ENCODE peak calls at places on chromosomes 11 and 22, in six cellular contexts. K, R, U, J, Q and T are unnamed samples.

GRCh38 chr22:24471570-24471969 is 23.6 kb upstream of the UPB1 start:
- DNase-seq in K (no peak), R (peak), U (no peak), J (no peak), Q (no peak), T (no peak)

GRCh38 chr11:8766993-8767374 is 84.4 kb downstream of the RPL27A start:
- DNase-seq in K (no peak), R (no peak), U (no peak), J (no peak), Q (no peak), T (no peak)

GRCh38 chr11:62012451-62013265 is 45.2 kb upstream of the FTH1 start:
- DNase-seq in K (no peak), R (peak), U (no peak), J (no peak), Q (no peak), T (peak)

GRCh38 chr11:32920570-32920969 is 28.0 kb downstream of the QSER1 start:
- DNase-seq in K (no peak), R (no peak), U (no peak), J (no peak), Q (no peak), T (no peak)

GRCh38 chr22:50537765-50538164 is 7.9 kb upstream of the KLHDC7B start:
- DNase-seq in K (no peak), R (no peak), U (no peak), J (no peak), Q (peak), T (no peak)

GRCh38 chr11:64060263-64060860 is 24.6 kb downstream of the FLRT1 start:
- DNase-seq in K (no peak), R (no peak), U (no peak), J (no peak), Q (no peak), T (no peak)

GRCh38 chr11:26896716-26897115 is 97.2 kb upstream of the FIBIN start:
- DNase-seq in K (peak), R (peak), U (no peak), J (no peak), Q (no peak), T (peak)

GRCh38 chr11:120894207-120894989 is 129.5 kb upstream of the TBCEL start:
- DNase-seq in K (no peak), R (no peak), U (no peak), J (no peak), Q (no peak), T (no peak)

GRCh38 chr22:26401726-26402125 is 27.3 kb upstream of the ASPHD2 start:
- DNase-seq in K (no peak), R (no peak), U (no peak), J (no peak), Q (no peak), T (no peak)

GRCh38 chr11:945986-946385 is 20.3 kb downstream of the AP2A2 start:
- DNase-seq in K (no peak), R (no peak), U (no peak), J (peak), Q (no peak), T (no peak)

GRCh38 chr11:75193271-75193670 is 42.4 kb downstream of the SLCO2B1 start:
- DNase-seq in K (no peak), R (no peak), U (no peak), J (no peak), Q (no peak), T (no peak)

GRCh38 chr11:112881461-112881860 is 79.8 kb upstream of the NCAM1 start:
- DNase-seq in K (no peak), R (peak), U (no peak), J (peak), Q (peak), T (no peak)

GRCh38 chr11:47715082-47715669 is at the start of gene AGBL2:
- DNase-seq in K (no peak), R (peak), U (peak), J (peak), Q (peak), T (peak)

GRCh38 chr11:76597533-76598425 is 72.8 kb downstream of the LRRC32 start:
- DNase-seq in K (no peak), R (no peak), U (peak), J (no peak), Q (no peak), T (no peak)

GRCh38 chr22:42317691-42318547 is 47.5 kb upstream of the TCF20 start:
- DNase-seq in K (no peak), R (no peak), U (no peak), J (no peak), Q (peak), T (no peak)

GRCh38 chr11:75482310-75482606 is 43.5 kb downstream of the GDPD5 start:
- DNase-seq in K (no peak), R (no peak), U (no peak), J (no peak), Q (no peak), T (no peak)

GRCh38 chr11:16028406-16028805 is 327.9 kb downstream of the SOX6 start:
- DNase-seq in K (peak), R (no peak), U (no peak), J (no peak), Q (no peak), T (peak)

GRCh38 chr11:61715877-61716276 is 35.7 kb downstream of the DAGLA start:
- DNase-seq in K (no peak), R (no peak), U (no peak), J (no peak), Q (no peak), T (no peak)

GRCh38 chr11:48024635-48025071 is 44.3 kb downstream of the PTPRJ start:
- DNase-seq in K (no peak), R (no peak), U (no peak), J (no peak), Q (no peak), T (no peak)

GRCh38 chr11:72607101-72607468 is 67.1 kb downstream of the PDE2A start:
- DNase-seq in K (no peak), R (no peak), U (no peak), J (no peak), Q (no peak), T (no peak)

GRCh38 chr11:12818333-12819015 is 144.3 kb downstream of the TEAD1 start:
- DNase-seq in K (peak), R (peak), U (no peak), J (no peak), Q (no peak), T (peak)

GRCh38 chr22:35219012-35219411 is 38.3 kb upstream of the HMGXB4 start:
- DNase-seq in K (peak), R (peak), U (no peak), J (no peak), Q (no peak), T (peak)

GRCh38 chr11:71342951-71343827 is 90.8 kb upstream of the SHANK2 start:
- DNase-seq in K (no peak), R (peak), U (no peak), J (peak), Q (no peak), T (peak)

DNA sequence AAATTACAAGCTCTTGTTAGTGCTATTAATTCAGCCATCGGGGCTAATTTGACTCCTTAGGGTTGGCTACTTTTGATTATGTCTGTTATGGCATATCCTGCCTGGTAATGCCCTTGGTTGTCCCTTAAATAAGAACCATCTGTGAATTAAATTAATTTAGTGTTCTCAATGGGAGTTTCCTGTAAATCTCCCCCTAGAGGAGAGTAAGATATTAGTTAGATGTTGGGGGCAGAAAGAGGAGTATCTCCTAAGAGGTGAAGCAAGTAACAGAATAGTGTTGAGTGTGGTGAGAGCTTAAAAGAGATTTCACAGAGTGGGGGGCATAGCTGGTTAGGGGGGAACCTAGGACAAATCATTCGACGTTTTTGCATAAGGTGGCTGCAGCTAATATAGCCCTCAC is 1126.9 kb downstream of the JRKL start:
- DNase-seq in K (no peak), R (no peak), U (no peak), J (no peak), Q (no peak), T (no peak)
- TF ChIP-seq CTCF in K (no peak), R (no peak), U (no peak), J (no peak), Q (no peak), T (no peak)

DNA sequence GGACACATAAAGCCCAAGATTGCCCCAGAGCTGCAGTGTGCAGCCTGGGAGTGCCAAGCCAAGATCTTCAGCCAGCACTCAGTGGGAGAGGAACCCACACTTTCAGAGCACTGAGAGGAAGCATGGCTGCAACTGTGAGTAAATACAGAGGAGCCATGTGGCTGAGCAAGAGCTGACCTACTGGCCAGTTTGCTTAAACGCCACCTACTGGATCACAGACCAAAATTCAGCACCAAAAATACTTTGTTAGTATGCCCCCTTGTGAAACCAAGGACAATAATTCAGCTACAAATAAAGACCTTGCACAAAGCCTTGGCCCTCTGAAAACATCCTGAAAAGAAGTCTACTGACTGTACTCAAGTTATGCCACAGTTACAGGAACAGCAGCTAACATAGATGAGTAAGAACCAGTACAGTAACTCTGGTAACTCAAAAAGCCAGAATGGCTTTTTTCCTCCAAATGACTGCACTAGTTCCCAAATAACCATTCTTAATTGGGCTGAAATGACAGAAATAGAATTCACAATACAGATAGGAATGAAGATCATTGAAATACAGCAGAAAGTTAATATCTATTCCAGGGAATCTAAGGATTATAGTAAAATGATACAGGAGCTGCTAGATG is 10.1 kb upstream of the OR4A15 start:
- DNase-seq in K (no peak), R (no peak), U (no peak), J (no peak), Q (no peak), T (no peak)
- TF ChIP-seq CTCF in K (no peak), R (no peak), U (no peak), J (no peak), Q (no peak), T (peak)

DNA sequence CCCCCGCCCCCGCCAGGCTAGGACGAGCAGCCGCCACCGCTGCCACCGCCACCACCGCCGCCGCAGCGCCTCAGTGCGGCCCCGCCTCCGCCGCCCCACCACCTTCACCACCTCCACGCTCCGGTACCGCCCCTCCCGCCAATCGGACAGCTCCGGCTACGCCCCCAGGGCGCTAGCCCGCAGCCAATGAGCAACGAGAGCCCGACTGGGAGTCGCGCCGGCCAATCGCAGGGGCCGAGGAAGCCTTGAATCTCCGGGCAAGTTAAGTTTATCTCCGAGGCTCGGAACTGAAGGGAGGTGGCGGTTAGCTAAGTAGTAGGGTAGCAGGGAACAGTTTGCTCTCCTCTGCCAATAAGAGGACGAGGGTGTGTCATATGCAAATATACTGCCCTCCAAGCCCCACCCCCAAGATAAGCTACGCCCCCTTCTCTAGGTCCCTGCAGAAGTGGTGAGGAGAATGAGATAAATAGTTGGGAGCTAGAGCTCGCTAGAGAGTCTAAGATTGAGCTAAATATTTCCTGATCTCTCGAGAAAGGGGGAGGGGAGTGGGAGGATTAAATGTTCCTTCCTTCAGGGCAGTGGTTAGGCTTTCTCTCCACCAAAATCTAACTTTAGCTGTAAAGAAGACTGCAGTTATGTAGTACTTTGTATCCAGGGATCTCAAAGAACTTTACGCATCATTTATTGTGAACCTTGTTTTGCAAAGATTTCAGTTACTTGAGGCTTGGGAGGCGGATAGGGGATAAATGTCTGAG is at the start of gene SESN3:
- DNase-seq in K (peak), R (peak), U (peak), J (peak), Q (peak), T (peak)
- TF ChIP-seq CTCF in K (no peak), R (peak), U (peak), J (no peak), Q (no peak), T (no peak)

DNA sequence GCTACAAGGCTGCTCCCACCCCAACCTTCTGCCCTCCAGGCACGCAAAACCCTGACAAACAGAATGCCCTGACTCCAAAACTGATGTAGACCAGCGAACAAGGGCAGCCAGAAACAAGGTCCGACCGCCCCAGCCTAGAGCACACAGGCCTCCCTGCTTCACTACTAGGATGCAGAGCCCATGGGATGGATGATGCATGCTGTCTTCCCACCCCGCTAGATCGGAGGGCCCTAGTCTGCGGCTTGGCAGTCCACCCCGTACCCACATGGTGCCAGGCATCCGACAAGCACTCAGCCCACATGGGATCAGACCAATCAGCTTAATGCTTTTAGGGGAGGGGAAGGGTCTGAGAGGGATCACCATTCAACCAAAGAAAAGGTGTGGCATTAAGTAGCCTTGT is 30.6 kb downstream of the PISD start:
- DNase-seq in K (no peak), R (no peak), U (no peak), J (no peak), Q (peak), T (no peak)
- TF ChIP-seq CTCF in K (no peak), R (no peak), U (no peak), J (no peak), Q (no peak), T (no peak)

GRCh38 chr11:44125598-44125997 is 30.1 kb downstream of the EXT2 start:
- DNase-seq in K (no peak), R (peak), U (no peak), J (no peak), Q (no peak), T (no peak)

GRCh38 chr11:44116433-44116832 is 21.0 kb downstream of the EXT2 start:
- DNase-seq in K (no peak), R (no peak), U (no peak), J (no peak), Q (no peak), T (no peak)

GRCh38 chr11:44120169-44120568 is 24.7 kb downstream of the EXT2 start:
- DNase-seq in K (no peak), R (no peak), U (no peak), J (no peak), Q (no peak), T (no peak)
- TF ChIP-seq CTCF in K (peak), R (peak), U (peak), J (peak), Q (no peak), T (peak)

GRCh38 chr11:39374963-39375698 is 2084.3 kb downstream of the LRRC4C start:
- DNase-seq in K (no peak), R (peak), U (no peak), J (peak), Q (no peak), T (peak)
- TF ChIP-seq CTCF in K (peak), R (peak), U (peak), J (peak), Q (no peak), T (peak)

GRCh38 chr22:19753090-19753842 is 7.3 kb upstream of the TBX1 start:
- DNase-seq in K (no peak), R (no peak), U (no peak), J (no peak), Q (no peak), T (no peak)
- TF ChIP-seq CTCF in K (peak), R (no peak), U (no peak), J (peak), Q (no peak), T (peak)

GRCh38 chr22:31630331-31631329 is 31.4 kb downstream of the PISD start:
- DNase-seq in K (no peak), R (peak), U (peak), J (peak), Q (peak), T (peak)
- TF ChIP-seq CTCF in K (no peak), R (no peak), U (no peak), J (no peak), Q (no peak), T (peak)

GRCh38 chr11:94107363-94107762 is 21.3 kb upstream of the PANX1 start:
- DNase-seq in K (no peak), R (no peak), U (no peak), J (no peak), Q (no peak), T (no peak)
- TF ChIP-seq CTCF in K (no peak), R (peak), U (no peak), J (no peak), Q (no peak), T (peak)